ENCODE peak calls at places on chromosomes 1 and 21, in four cellular contexts. S, F, B and C are unnamed samples.

GRCh38 chr1:236685917-236686814 is at the start of gene ACTN2:
- DNase-seq in S (no peak), F (peak; percentile 76), B (no peak), C (peak; percentile 12)

GRCh38 chr1:88079036-88079435 is 605.0 kb upstream of the PKN2 start:
- DNase-seq in S (peak; percentile 13), F (peak; percentile 59), B (no peak), C (peak; percentile 18)

GRCh38 chr1:34610063-34610462 is 144.8 kb upstream of the GJB5 start:
- DNase-seq in S (no peak), F (no peak), B (no peak), C (no peak)

GRCh38 chr1:206738370-206739366 is 31.9 kb upstream of the IL19 start:
- DNase-seq in S (peak; percentile 28), F (peak; percentile 49), B (no peak), C (peak; percentile 39)

GRCh38 chr1:185939142-185939541 is 205.0 kb downstream of the HMCN1 start:
- DNase-seq in S (peak; percentile 70), F (no peak), B (no peak), C (peak; percentile 73)

GRCh38 chr1:75327395-75327794 is 193.2 kb downstream of the LHX8 start:
- DNase-seq in S (no peak), F (no peak), B (no peak), C (no peak)

GRCh38 chr1:55474168-55474786 is 259.1 kb upstream of the USP24 start:
- DNase-seq in S (peak; percentile 54), F (no peak), B (no peak), C (peak; percentile 16)

GRCh38 chr21:38945536-38946245 is 140.0 kb downstream of the ETS2 start:
- DNase-seq in S (peak; percentile 58), F (peak; percentile 41), B (no peak), C (peak; percentile 38)

GRCh38 chr1:33220701-33221384 is 35.4 kb upstream of the ZNF362 start:
- DNase-seq in S (no peak), F (peak; percentile 41), B (no peak), C (peak; percentile 61)

GRCh38 chr21:28336299-28336698 is 656.4 kb downstream of the LTN1 start:
- DNase-seq in S (peak; percentile 96), F (no peak), B (no peak), C (peak; percentile 73)

GRCh38 chr1:33383974-33384767 is 46.7 kb downstream of the PHC2 start:
- DNase-seq in S (peak; percentile 86), F (no peak), B (no peak), C (peak; percentile 91)

GRCh38 chr1:187871177-187871576 is 1042.4 kb downstream of the PLA2G4A start:
- DNase-seq in S (no peak), F (no peak), B (no peak), C (no peak)

GRCh38 chr1:15248238-15248637 is 1.2 kb downstream of the FHAD1 start:
- DNase-seq in S (no peak), F (no peak), B (no peak), C (no peak)

GRCh38 chr1:171913385-171913784 is 72.1 kb downstream of the DNM3 start:
- DNase-seq in S (no peak), F (no peak), B (no peak), C (peak; percentile 24)

GRCh38 chr1:45177452-45177851 is 29.0 kb downstream of the ZSWIM5 start:
- DNase-seq in S (peak; percentile 1), F (no peak), B (no peak), C (no peak)

GRCh38 chr1:115239148-115239820 is 98.8 kb downstream of the NGF start:
- DNase-seq in S (peak; percentile 76), F (no peak), B (no peak), C (peak; percentile 94)

GRCh38 chr1:163307479-163308171 is 14.1 kb upstream of the NUF2 start:
- DNase-seq in S (peak; percentile 88), F (no peak), B (no peak), C (peak; percentile 71)

GRCh38 chr1:198856601-198857000 is 217.8 kb downstream of the PTPRC start:
- DNase-seq in S (no peak), F (no peak), B (no peak), C (no peak)

GRCh38 chr21:26389971-26390641 is 183.0 kb downstream of the CYYR1 start:
- DNase-seq in S (peak; percentile 21), F (no peak), B (no peak), C (peak; percentile 77)

GRCh38 chr21:15379776-15380175 is 315.0 kb upstream of the NRIP1 start:
- DNase-seq in S (no peak), F (no peak), B (no peak), C (no peak)

GRCh38 chr1:52727114-52727586 is 897 bp downstream of the ZYG11B start:
- DNase-seq in S (no peak), F (no peak), B (no peak), C (no peak)

GRCh38 chr1:232886304-232886703 is 64.1 kb upstream of the NTPCR start:
- DNase-seq in S (no peak), F (no peak), B (no peak), C (no peak)

GRCh38 chr1:233327938-233328660 is 575 bp downstream of the MAP3K21 start:
- DNase-seq in S (no peak), F (peak; percentile 50), B (no peak), C (peak; percentile 12)

GRCh38 chr1:157137773-157138219 is 399 bp downstream of the ETV3 start:
- DNase-seq in S (no peak), F (no peak), B (no peak), C (no peak)

GRCh38 chr1:150362721-150363425 is 1.1 kb upstream of the RPRD2 start:
- DNase-seq in S (no peak), F (no peak), B (no peak), C (no peak)

GRCh38 chr1:209318302-209319056 is 265.0 kb upstream of the CAMK1G start:
- DNase-seq in S (peak; percentile 35), F (no peak), B (no peak), C (no peak)

GRCh38 chr1:21909787-21910503 is 27.2 kb downstream of the HSPG2 start:
- DNase-seq in S (peak; percentile 60), F (no peak), B (no peak), C (peak; percentile 86)

GRCh38 chr1:152189657-152190442 is 30.8 kb upstream of the RPTN start:
- DNase-seq in S (peak; percentile 38), F (peak; percentile 44), B (peak; percentile 58), C (peak; percentile 59)

GRCh38 chr1:164475834-164476233 is 83.2 kb upstream of the PBX1 start:
- DNase-seq in S (no peak), F (no peak), B (no peak), C (no peak)

GRCh38 chr1:15399710-15400109 is 10.0 kb upstream of the EFHD2 start:
- DNase-seq in S (no peak), F (no peak), B (no peak), C (no peak)

GRCh38 chr1:196677781-196678509 is 26.1 kb downstream of the CFH start:
- DNase-seq in S (peak; percentile 22), F (no peak), B (no peak), C (peak; percentile 33)

GRCh38 chr1:153474349-153474748 is 13.9 kb upstream of the S100A7 start:
- DNase-seq in S (no peak), F (no peak), B (no peak), C (no peak)

GRCh38 chr1:56526571-56527174 is 52.7 kb downstream of the PLPP3 start:
- DNase-seq in S (peak; percentile 32), F (no peak), B (no peak), C (no peak)

GRCh38 chr1:53065391-53065790 is 3.4 kb downstream of the PODN start:
- DNase-seq in S (no peak), F (no peak), B (no peak), C (no peak)

GRCh38 chr1:152018537-152018936 is 18.3 kb downstream of the S100A11 start:
- DNase-seq in S (no peak), F (peak; percentile 69), B (no peak), C (no peak)

GRCh38 chr1:67134692-67135091 is at the start of gene C1orf141:
- DNase-seq in S (no peak), F (peak; percentile 63), B (no peak), C (no peak)

GRCh38 chr1:119440908-119441307 is 26.0 kb downstream of the HSD3B2 start:
- DNase-seq in S (no peak), F (peak; percentile 46), B (no peak), C (no peak)

GRCh38 chr1:94705755-94706154 is 114.4 kb upstream of the SLC44A3 start:
- DNase-seq in S (no peak), F (no peak), B (no peak), C (no peak)

DNA sequence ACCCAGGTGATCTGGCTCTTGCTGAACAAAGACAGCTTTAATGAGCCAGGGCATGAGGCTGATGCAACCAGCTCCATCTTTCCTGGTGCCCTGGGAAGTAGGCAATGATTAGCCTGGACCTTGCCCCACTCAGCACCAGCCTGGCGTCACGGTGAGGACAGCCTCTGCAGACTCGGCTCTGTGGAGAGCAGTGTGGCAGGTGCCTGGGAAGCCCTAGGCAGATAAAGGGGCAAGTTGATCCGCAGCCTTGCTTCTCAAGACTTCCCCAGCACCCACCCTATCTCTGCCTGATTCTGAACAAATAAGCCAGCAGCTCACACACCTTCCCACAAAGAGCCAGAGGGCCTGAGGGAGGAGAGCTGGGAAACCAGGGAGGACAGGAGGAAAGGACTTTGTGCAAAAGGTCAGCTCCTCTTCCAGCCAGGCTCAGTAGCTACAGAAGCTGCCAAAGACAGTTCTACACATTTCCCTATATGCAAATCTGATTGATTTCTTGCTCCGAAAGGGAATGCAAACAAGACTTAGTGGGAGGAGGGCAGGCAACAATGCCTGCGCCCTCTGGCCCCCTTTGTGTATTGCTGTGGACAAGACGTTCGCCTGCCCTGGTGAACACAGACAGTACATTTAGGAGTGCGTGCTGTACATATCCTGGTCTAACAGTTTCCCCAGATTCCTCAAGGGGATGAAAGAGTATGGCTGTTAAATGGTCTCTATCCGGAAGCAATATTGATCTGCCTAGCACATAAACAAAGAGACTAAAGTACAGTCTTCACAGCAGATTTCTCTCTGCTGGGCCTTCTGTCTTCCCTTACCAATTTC is 63.8 kb downstream of the BCAR3 start:
- DNase-seq in S (no peak), F (no peak), B (no peak), C (no peak)
- TF ChIP-seq CTCF in S (no peak), F (no peak), B (no peak), C (no peak)

GRCh38 chr21:42107881-42108553 is 36.9 kb downstream of the UMODL1 start:
- DNase-seq in S (peak; percentile 65), F (peak; percentile 85), B (peak; percentile 45), C (peak; percentile 48)
- TF ChIP-seq CTCF in S (peak; percentile 82), F (peak; percentile 78), B (peak; percentile 88), C (peak; percentile 62)

GRCh38 chr1:180181048-180181447 is 26.4 kb downstream of the QSOX1 start:
- DNase-seq in S (no peak), F (no peak), B (no peak), C (peak; percentile 31)
- TF ChIP-seq CTCF in S (peak; percentile 39), F (peak; percentile 71), B (peak; percentile 24), C (peak; percentile 28)

DNA sequence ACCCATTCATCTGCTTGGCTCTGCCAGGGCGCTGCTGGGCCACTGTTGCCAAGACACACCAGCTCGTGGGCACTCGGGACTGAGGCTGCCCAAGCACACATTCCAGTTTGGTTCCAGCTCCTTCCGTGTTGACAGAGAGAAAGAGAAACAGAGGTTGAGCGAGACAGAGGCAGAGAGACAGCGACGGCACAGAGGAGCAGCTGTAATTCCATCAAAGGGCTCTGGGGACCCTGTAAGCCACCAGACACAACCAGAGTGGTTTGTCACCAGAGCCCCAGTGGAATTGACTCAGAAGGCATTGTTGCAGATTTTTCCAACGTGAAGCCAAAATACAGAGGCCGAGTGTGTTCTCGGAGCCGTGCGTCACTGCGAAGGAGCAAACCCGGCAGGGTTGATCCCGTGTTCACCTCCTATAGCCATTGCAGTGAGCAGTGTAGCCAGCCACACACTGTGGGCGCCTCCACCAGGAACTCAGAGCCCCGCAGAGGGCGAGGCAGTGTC is 33.5 kb downstream of the SYF2 start:
- DNase-seq in S (no peak), F (no peak), B (no peak), C (no peak)
- TF ChIP-seq CTCF in S (no peak), F (peak; percentile 33), B (no peak), C (no peak)